ENCODE peak calls at places on chromosomes 7 and 10, in ten cellular contexts. I is uterus; X is hepatic stellate cell; D is RCC 7860; J is NCI-H345; A is CD8-positive, alpha-beta T cell; L is immature natural killer cell; O is kidney epithelial cell; F is activated CD8-positive, alpha-beta memory T cell treated with anti-CD3 and anti-CD28 coated beads for 24 hours; P is stimulated activated CD8-positive, alpha-beta memory T cell treated with anti-CD3 and anti-CD28 coated beads, Interleukin-2, amount 100 ng/mL, for 1 hour. U is an unnamed sample.

GRCh38 chr7:92835851-92836488 is 403 bp downstream of the CDK6 start:
- DNase-seq in A (peak), O (no peak), F (peak), L (peak), D (peak), J (no peak), X (peak), I (peak), P (no peak), U (peak)

GRCh38 chr7:50795831-50796230 is 13.1 kb upstream of the GRB10 start:
- DNase-seq in A (no peak), D (no peak), F (no peak), P (no peak), J (no peak), X (no peak), L (no peak), I (no peak), O (no peak), U (no peak)

GRCh38 chr7:1800876-1801275 is 130.8 kb downstream of the ELFN1 start:
- DNase-seq in P (no peak), L (no peak), F (peak), X (no peak), I (peak), J (no peak), D (no peak), O (no peak), A (no peak), U (no peak)

GRCh38 chr10:45410489-45410806 is 36.4 kb downstream of the ALOX5 start:
- DNase-seq in F (no peak), L (no peak), A (no peak), D (no peak), O (no peak), X (no peak), I (no peak), J (no peak), P (no peak), U (no peak)

GRCh38 chr7:101185258-101185839 is 5.3 kb upstream of the NAT16 start:
- DNase-seq in F (no peak), D (peak), J (no peak), L (no peak), A (no peak), X (no peak), P (no peak), O (no peak), I (no peak), U (no peak)

GRCh38 chr10:104546756-104547155 is 94.3 kb upstream of the SORCS3 start:
- DNase-seq in O (no peak), D (no peak), L (no peak), P (no peak), J (no peak), X (no peak), I (no peak), F (no peak), A (no peak), U (no peak)

GRCh38 chr7:84729284-84729683 is 457.6 kb downstream of the SEMA3D start:
- DNase-seq in I (no peak), F (no peak), D (peak), A (no peak), J (no peak), O (no peak), L (no peak), X (peak), P (no peak), U (no peak)

GRCh38 chr10:87656431-87657072 is 3.1 kb upstream of the PAPSS2 start:
- DNase-seq in D (peak), P (no peak), O (no peak), X (no peak), I (no peak), A (peak), L (no peak), F (no peak), J (peak), U (peak)

GRCh38 chr10:73478636-73479035 is 17.2 kb downstream of the PPP3CB start:
- DNase-seq in F (no peak), P (no peak), I (no peak), L (no peak), X (no peak), O (no peak), D (no peak), J (no peak), A (no peak), U (no peak)

GRCh38 chr7:91083855-91084644 is 180.2 kb upstream of the FZD1 start:
- DNase-seq in J (no peak), L (no peak), D (no peak), P (no peak), I (no peak), F (no peak), X (no peak), O (no peak), A (no peak), U (no peak)

GRCh38 chr10:27944005-27944404 is 54.9 kb downstream of the ODAD2 start:
- DNase-seq in O (no peak), L (no peak), X (no peak), I (no peak), F (no peak), J (no peak), P (no peak), D (peak), A (no peak), U (no peak)

GRCh38 chr7:102938679-102939078 is 25.9 kb downstream of the LRRC17 start:
- DNase-seq in J (no peak), A (no peak), I (no peak), X (no peak), P (no peak), F (no peak), O (no peak), D (no peak), L (no peak), U (no peak)